ENCODE peak calls at places on chromosomes 16 and 17, in five cellular contexts. S is HepG2, N is H1, W is HCT116, R is SK-N-SH. Y is an unnamed sample. For H3K27me3, the result is how much of the 10 kb centered on the place peaks cover.

GRCh38 chr17:39618252-39618913 is 8.4 kb upstream of the PPP1R1B start:
- DNase-seq in S (no peak), N (peak), W (no peak), R (peak), Y (no peak)

GRCh38 chr16:12011565-12011964 is 35.0 kb downstream of the SNX29 start:
- DNase-seq in S (no peak), N (no peak), W (no peak), R (no peak), Y (no peak)

GRCh38 chr17:19341641-19342610 is 20.6 kb downstream of the B9D1 start:
- DNase-seq in S (no peak), N (no peak), W (no peak), R (peak), Y (no peak)

GRCh38 chr17:1512351-1512750 is 4.1 kb downstream of the INPP5K start:
- DNase-seq in S (no peak), N (no peak), W (no peak), R (no peak), Y (no peak)

GRCh38 chr16:51950118-51950517 is 596.8 kb downstream of the TOX3 start:
- DNase-seq in S (no peak), N (no peak), W (no peak), R (no peak), Y (no peak)

GRCh38 chr16:75151798-75152197 is 3.5 kb downstream of the ZFP1 start:
- DNase-seq in S (no peak), N (no peak), W (no peak), R (no peak), Y (no peak)

GRCh38 chr16:57341441-57342303 is 16.9 kb upstream of the CCL22 start:
- DNase-seq in S (no peak), N (no peak), W (no peak), R (peak), Y (no peak)

GRCh38 chr16:66720766-66721165 is 24.2 kb upstream of the CMTM4 start:
- DNase-seq in S (no peak), N (no peak), W (no peak), R (no peak), Y (no peak)

GRCh38 chr17:58521680-58522079 is 7.2 kb upstream of the MTMR4 start:
- DNase-seq in S (no peak), N (no peak), W (no peak), R (no peak), Y (no peak)

GRCh38 chr16:1194665-1195392 is 30.2 kb downstream of the TPSG1 start:
- DNase-seq in S (no peak), N (peak), W (no peak), R (peak), Y (no peak)

GRCh38 chr17:69853533-69854262 is 221.3 kb upstream of the KCNJ16 start:
- DNase-seq in S (no peak), N (no peak), W (no peak), R (no peak), Y (no peak)

GRCh38 chr17:66221755-66222530 is 7.3 kb downstream of the APOH start:
- DNase-seq in S (no peak), N (no peak), W (no peak), R (no peak), Y (no peak)

GRCh38 chr17:50290074-50290702 is 15.9 kb downstream of the TMEM92 start:
- DNase-seq in S (no peak), N (no peak), W (peak), R (no peak), Y (no peak)

GRCh38 chr16:749010-749409 is 8.2 kb upstream of the CIAO3 start:
- DNase-seq in S (no peak), N (no peak), W (no peak), R (no peak), Y (no peak)

GRCh38 chr17:45704251-45704650 is 79.9 kb upstream of the CRHR1 start:
- DNase-seq in S (no peak), N (no peak), W (no peak), R (no peak), Y (no peak)

GRCh38 chr17:45705123-45706009 is 78.8 kb upstream of the CRHR1 start:
- DNase-seq in S (peak), N (no peak), W (peak), R (no peak), Y (no peak)

GRCh38 chr17:45709889-45710288 is 74.2 kb upstream of the CRHR1 start:
- DNase-seq in S (no peak), N (no peak), W (no peak), R (no peak), Y (no peak)

GRCh38 chr17:45706033-45706432 is 78.1 kb upstream of the CRHR1 start:
- DNase-seq in S (no peak), N (no peak), W (no peak), R (no peak), Y (no peak)

DNA sequence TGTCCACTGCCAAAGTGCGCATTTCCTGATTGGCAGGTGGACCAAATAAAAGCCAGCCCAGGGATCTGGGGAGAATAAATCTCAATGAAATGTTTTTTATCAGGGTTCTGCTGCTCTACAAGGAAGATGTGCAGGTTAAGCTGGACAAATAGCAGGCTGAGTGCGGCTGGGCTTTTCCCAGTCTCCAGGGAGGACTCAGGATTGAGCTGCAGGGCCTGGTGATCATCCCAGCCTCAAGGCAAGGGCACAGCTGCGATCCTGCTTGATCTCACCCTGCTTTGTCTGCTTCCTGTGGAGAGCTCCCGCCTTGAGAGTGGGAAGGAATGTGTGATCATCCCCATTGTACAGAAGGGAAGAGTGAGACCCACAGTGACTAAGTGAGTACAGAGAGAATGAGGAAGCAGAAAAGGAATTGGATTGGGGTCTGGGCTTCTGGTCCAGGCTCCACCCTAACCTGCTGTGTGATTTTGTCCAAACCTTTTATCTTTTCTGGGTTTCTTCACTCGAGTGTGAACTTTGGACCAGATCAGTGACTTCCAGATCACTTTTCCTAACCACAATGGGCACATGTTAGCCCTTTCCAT is 75.3 kb upstream of the CRHR1 start:
- DNase-seq in S (no peak), N (no peak), W (no peak), R (no peak), Y (no peak)
- H3K27me3 ChIP-seq in S (half or more), N (under half), W (under half), R (under half), Y (under half)

GRCh38 chr16:89316701-89317100 is 99.2 kb downstream of the ZNF778 start:
- DNase-seq in S (no peak), N (no peak), W (no peak), R (no peak), Y (no peak)
- H3K4me3 ChIP-seq in S (no peak), N (no peak), W (peak), R (no peak), Y (no peak)

DNA sequence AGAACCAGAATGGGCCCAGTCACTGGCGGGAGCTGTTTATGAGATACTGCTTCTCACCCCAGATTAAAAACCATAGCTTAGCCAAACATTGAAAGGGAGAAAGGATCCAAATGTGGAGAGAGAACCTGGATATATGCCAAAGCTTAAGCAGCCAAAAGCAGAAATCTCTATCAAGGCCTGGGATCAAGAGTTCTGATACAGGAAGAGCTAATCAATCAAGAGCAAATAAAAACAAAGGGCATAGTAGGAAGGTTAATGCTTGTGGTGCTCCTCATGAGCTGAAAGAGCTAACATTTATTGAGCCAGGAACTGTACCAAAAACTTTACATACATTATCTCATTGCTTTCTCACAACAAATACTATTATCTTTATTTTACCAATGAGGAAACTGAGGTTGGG is 2.8 kb downstream of the SLFN12L start:
- DNase-seq in S (no peak), N (no peak), W (no peak), R (no peak), Y (no peak)
- TF ChIP-seq YY1 in S (no peak), N (no peak), W (no peak), R (no peak), Y (no peak)

DNA sequence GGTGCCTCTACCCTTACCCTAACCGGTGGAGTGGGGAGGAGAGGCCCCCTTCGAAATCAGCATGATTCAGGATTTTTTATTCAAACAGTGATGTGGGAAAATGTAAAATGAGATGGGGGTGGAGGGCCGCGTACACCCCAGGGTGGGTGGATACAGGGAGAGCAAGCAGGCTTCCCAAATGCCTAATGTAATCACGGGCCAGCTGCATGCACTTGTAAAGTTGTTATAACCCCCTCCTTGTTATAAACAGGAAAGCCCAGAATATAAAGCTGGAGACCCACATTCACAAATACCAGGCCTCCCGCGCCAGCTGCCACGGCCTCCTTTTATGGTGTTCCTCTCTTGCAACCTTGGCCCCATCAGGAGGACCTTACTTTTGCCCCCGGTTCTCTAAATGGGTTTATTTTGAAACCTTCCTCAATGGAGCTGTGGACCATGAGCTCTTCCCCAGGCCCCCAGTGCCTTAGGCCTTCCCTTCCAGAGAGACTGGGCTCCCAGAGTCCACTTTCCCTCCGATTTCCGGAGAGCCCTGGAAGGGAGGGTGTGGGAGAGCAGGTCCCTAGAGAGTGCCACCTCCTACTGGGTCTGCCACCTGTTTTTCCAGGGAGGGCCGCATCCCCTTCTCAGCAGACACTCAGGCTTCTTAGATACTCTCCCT is 906 bp upstream of the FOXL1 start:
- DNase-seq in S (no peak), N (no peak), W (no peak), R (no peak), Y (no peak)
- H3K27me3 ChIP-seq in S (half or more), N (half or more), W (under half), R (under half), Y (half or more)

DNA sequence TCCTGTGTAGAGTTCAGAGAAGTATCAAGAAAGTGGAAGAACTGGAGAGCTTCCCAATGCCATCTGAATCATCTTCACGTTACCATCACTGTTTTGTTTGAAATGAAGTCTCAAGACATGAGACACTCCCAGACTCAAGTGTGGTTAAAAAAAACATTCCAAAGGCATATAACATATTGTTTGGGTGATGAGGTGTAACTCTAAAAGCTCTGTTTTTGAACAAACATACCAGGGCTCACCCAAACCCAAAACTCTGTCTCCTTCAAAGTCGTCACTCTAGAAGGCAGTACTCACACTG is 6.3 kb upstream of the ZCCHC14 start:
- DNase-seq in S (no peak), N (no peak), W (no peak), R (no peak), Y (no peak)
- H3K4me3 ChIP-seq in S (no peak), N (no peak), W (no peak), R (no peak), Y (no peak)

DNA sequence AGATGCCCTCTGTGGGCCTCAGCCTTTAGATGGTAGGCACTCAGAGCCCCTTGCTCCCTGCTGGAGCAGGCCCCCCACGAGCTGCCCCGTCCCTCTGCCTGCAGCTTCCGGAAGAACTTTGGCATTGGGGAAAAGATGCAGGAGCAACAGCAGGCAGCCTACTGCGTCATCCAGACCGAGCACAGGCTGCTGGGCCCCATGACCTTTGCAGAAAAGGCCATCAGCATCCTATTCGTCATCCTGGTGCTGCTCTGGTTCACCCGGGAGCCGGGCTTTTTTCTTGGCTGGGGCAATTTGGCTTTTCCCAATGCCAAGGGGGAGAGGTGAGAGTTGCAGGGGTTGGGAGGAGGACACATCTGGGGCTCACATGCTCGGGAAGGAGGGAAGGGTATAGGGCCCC is 12.7 kb upstream of the FOXN1 start:
- DNase-seq in S (no peak), N (no peak), W (no peak), R (no peak), Y (no peak)
- TF ChIP-seq YY1 in S (no peak), N (no peak), W (no peak), R (no peak), Y (no peak)

GRCh38 chr17:42277342-42277712 is 1.1 kb upstream of the STAT5B start:
- DNase-seq in S (no peak), N (no peak), W (no peak), R (no peak), Y (no peak)

GRCh38 chr17:42276609-42277341 is 584 bp upstream of the STAT5B start:
- DNase-seq in S (peak), N (peak), W (no peak), R (peak), Y (no peak)

GRCh38 chr17:42274812-42275526 is 1.2 kb downstream of the STAT5B start:
- DNase-seq in S (no peak), N (no peak), W (no peak), R (peak), Y (no peak)

GRCh38 chr17:42275527-42276358 is 448 bp downstream of the STAT5B start:
- DNase-seq in S (no peak), N (peak), W (no peak), R (peak), Y (no peak)

DNA sequence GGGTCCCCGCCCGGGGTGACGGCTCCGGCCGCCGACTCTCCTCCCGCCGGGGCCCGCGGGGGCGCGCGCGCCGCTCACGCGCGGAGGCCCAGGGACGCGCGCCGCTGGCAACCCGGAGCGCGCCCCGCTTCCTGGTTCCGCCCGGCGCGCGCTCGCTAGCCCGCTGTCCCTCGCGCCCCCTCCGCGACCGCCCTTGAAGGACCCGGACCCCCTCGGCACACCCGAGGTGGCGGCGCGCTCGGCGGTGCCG is at the start of gene STAT5B:
- DNase-seq in S (no peak), N (peak), W (no peak), R (peak), Y (no peak)
- H3K27me3 ChIP-seq in S (under half), N (under half), W (under half), R (under half), Y (under half)

DNA sequence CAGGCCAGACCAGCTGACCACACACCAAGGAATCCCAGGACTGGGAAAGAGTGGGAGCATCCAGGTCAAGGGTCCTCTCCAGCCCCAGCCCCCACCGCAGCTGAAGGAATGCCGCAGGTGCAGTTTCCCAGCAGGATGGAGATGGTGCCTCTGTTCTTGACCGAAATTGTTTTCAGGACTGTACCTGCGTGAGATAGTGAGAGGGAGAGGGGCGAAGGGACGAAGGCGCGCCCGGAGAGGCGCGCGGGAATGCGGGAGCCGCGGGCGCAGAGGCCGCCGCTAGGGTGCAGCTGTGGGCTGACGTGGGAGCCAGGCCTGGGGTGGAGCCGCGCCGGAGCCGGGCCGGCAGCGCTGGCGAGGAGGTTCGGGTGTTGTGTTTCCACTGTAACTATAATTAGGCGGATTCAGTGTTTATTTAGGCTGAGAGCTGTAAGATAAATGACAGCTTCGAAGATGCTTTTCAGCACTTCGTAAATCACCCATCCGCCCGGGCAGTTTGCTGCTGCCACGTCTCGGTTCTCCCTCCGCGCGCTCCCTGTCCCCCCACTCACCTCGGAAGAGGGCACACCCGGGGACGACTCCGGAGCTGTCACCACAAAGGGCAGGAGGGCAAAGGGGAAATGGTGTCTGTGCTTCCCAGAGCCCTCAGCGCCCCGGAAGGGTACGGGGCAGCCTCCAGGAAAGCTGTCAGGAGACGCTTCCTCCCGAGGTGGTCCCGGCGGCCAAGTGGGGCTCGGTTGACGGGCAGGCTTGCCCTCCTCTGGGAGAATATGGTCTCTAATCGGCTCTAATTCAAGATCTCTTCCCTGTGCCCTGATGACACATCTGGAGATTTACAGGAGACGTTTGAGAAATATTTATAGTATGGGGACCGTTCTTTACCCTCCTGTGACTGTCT is 38.2 kb downstream of the HOXB1 start:
- DNase-seq in S (no peak), N (peak), W (no peak), R (peak), Y (no peak)
- H3K4me3 ChIP-seq in S (no peak), N (peak), W (peak), R (no peak), Y (peak)